ENCODE peak calls at places on chromosomes 7 and 10, in ten cellular contexts. S is heart left ventricle; A is hippocampal formation; P is NB4; H is NCI-H460; R is kidney epithelial cell; C is activated naive CD4-positive, alpha-beta T cell; O is endothelial cell; K is cerebellar cortex; Y is stimulated activated CD8-positive, alpha-beta memory T cell treated with anti-CD3 and anti-CD28 coated beads, Interleukin-4, amount 100 ng/mL, for 24 hours. Z is an unnamed sample.

GRCh38 chr10:72322030-72322279 is 32.8 kb downstream of the DNAJB12 start:
- DNase-seq in S (no peak), A (no peak), P (no peak), H (peak), R (no peak), C (no peak), O (no peak), K (no peak), Y (no peak), Z (no peak)

GRCh38 chr7:2728309-2729042 is 40.5 kb downstream of the AMZ1 start:
- DNase-seq in S (peak), A (no peak), P (peak), H (no peak), R (no peak), C (no peak), O (no peak), K (no peak), Y (no peak), Z (no peak)

GRCh38 chr10:121405096-121405495 is 193.1 kb downstream of the FGFR2 start:
- DNase-seq in S (no peak), A (no peak), P (no peak), H (no peak), R (no peak), C (no peak), O (no peak), K (no peak), Y (no peak), Z (no peak)

GRCh38 chr10:100186253-100186780 is 488 bp upstream of the ERLIN1 start:
- DNase-seq in S (peak), A (no peak), P (peak), H (peak), R (no peak), C (no peak), O (peak), K (peak), Y (no peak), Z (no peak)

GRCh38 chr10:118971187-118971586 is 58.3 kb upstream of the NANOS1 start:
- DNase-seq in S (no peak), A (no peak), P (no peak), H (no peak), R (no peak), C (no peak), O (no peak), K (no peak), Y (no peak), Z (no peak)

GRCh38 chr7:109751241-109751640 is 1181.6 kb downstream of the DNAJB9 start:
- DNase-seq in S (no peak), A (no peak), P (peak), H (peak), R (no peak), C (no peak), O (no peak), K (no peak), Y (no peak), Z (no peak)

GRCh38 chr10:96269438-96270300 is 1.7 kb downstream of the BLNK start:
- DNase-seq in S (no peak), A (no peak), P (no peak), H (no peak), R (no peak), C (no peak), O (no peak), K (no peak), Y (no peak), Z (no peak)

GRCh38 chr7:158975526-158976467 is 119.4 kb downstream of the DYNC2I1 start:
- DNase-seq in S (no peak), A (no peak), P (no peak), H (no peak), R (no peak), C (no peak), O (no peak), K (peak), Y (no peak), Z (no peak)

GRCh38 chr10:6048281-6049030 is 13.7 kb downstream of the IL2RA start:
- DNase-seq in S (no peak), A (no peak), P (no peak), H (no peak), R (no peak), C (no peak), O (no peak), K (no peak), Y (no peak), Z (no peak)

GRCh38 chr7:37379546-37379945 is 69.1 kb downstream of the ELMO1 start:
- DNase-seq in S (no peak), A (no peak), P (no peak), H (no peak), R (no peak), C (no peak), O (no peak), K (no peak), Y (no peak), Z (no peak)

GRCh38 chr10:70849582-70850016 is 33.9 kb downstream of the SGPL1 start:
- DNase-seq in S (no peak), A (no peak), P (no peak), H (no peak), R (peak), C (no peak), O (no peak), K (no peak), Y (no peak), Z (no peak)

GRCh38 chr10:34152434-34152833 is 662.7 kb downstream of the PARD3 start:
- DNase-seq in S (no peak), A (no peak), P (no peak), H (no peak), R (no peak), C (no peak), O (no peak), K (no peak), Y (no peak), Z (no peak)

GRCh38 chr7:17233643-17234397 is 64.6 kb upstream of the AHR start:
- DNase-seq in S (no peak), A (no peak), P (peak), H (peak), R (no peak), C (no peak), O (no peak), K (no peak), Y (peak), Z (no peak)